ENCODE peak calls at places on chromosomes 16 and 17, in eight cellular contexts. U is CD8-positive, alpha-beta T cell; N is colonic mucosa; A is heart left ventricle; D is body of pancreas; S is psoas muscle; L is right atrium auricular region; E is stomach. H is an unnamed sample.
A peak's percentile ranks its signal among the peaks of the same experiment; 100 is the strongest.

GRCh38 chr17:49439673-49440571 is 25.2 kb upstream of the PHB1 start:
- DNase-seq in U (no peak), N (no peak), A (no peak), D (no peak), S (no peak), L (no peak), E (no peak), H (no peak)

GRCh38 chr17:9432867-9433495 is 142.6 kb downstream of the STX8 start:
- DNase-seq in U (no peak), N (no peak), A (no peak), D (no peak), S (no peak), L (no peak), E (no peak), H (no peak)

GRCh38 chr17:82492647-82493516 is 26.6 kb upstream of the FOXK2 start:
- DNase-seq in U (no peak), N (no peak), A (no peak), D (no peak), S (no peak), L (no peak), E (no peak), H (no peak)

GRCh38 chr16:89363621-89364393 is 126.6 kb downstream of the ANKRD11 start:
- DNase-seq in U (peak; percentile 57), N (no peak), A (peak; percentile 52), D (peak; percentile 57), S (peak; percentile 54), L (no peak), E (peak; percentile 56), H (peak; percentile 83)

GRCh38 chr17:80780381-80781187 is 211.1 kb upstream of the CHMP6 start:
- DNase-seq in U (peak; percentile 27), N (no peak), A (no peak), D (no peak), S (no peak), L (no peak), E (no peak), H (no peak)

GRCh38 chr16:17206712-17207111 is 264.0 kb downstream of the XYLT1 start:
- DNase-seq in U (no peak), N (no peak), A (no peak), D (no peak), S (no peak), L (no peak), E (no peak), H (no peak)

GRCh38 chr16:89442990-89443726 is 47.2 kb downstream of the ANKRD11 start:
- DNase-seq in U (no peak), N (peak; percentile 82), A (peak; percentile 46), D (peak; percentile 76), S (peak; percentile 76), L (peak; percentile 65), E (peak; percentile 71), H (no peak)

GRCh38 chr16:64253525-64253924 is 868.3 kb downstream of the CDH11 start:
- DNase-seq in U (no peak), N (no peak), A (no peak), D (no peak), S (no peak), L (no peak), E (no peak), H (no peak)

GRCh38 chr17:9981344-9981915 is 76.4 kb upstream of the RCVRN start:
- DNase-seq in U (no peak), N (no peak), A (no peak), D (no peak), S (no peak), L (no peak), E (no peak), H (no peak)

GRCh38 chr16:69561901-69562300 is 3.9 kb upstream of the NFAT5 start:
- DNase-seq in U (no peak), N (no peak), A (no peak), D (no peak), S (no peak), L (no peak), E (no peak), H (no peak)

GRCh38 chr16:50719401-50720337 is 22.2 kb upstream of the CYLD start:
- DNase-seq in U (peak; percentile 23), N (peak; percentile 56), A (no peak), D (peak; percentile 60), S (no peak), L (no peak), E (peak; percentile 65), H (no peak)
- H3K4me3 ChIP-seq in U (no peak overlapping the region), N (peak overlapping the region; percentile 6), A (no peak overlapping the region), D (no peak overlapping the region), S (no peak overlapping the region), L (no peak overlapping the region), E (peak overlapping the region; percentile 6), H (no peak overlapping the region)

DNA sequence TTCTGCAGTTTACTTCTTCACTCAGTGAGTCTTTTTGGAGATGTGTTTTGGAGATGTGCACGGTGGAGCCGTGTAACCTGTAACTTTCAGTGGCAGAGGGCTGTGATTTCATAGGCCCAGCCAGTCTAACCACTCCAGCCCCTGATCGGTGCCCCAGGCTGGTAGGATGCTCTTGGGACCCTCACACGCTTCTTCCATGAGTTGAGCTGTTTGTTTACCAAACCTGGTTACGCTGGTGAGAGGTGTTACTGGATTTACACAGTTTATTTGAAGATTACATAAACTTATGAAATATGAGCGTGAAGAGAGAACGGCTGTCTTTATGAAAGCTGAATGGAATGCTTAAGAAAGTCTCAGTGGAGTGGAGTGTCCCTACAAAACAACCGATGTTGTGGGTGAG is 96.7 kb downstream of the CMIP start:
- DNase-seq in U (no peak), N (no peak), A (no peak), D (no peak), S (no peak), L (no peak), E (no peak), H (no peak)
- H3K4me1 ChIP-seq in U (peaks cover 5% of the 10 kb centered on the region), N (peaks cover 12% of the 10 kb centered on the region), A (no peaks in the 10 kb centered on the region), D (peaks cover 8% of the 10 kb centered on the region), S (no peaks in the 10 kb centered on the region), L (peaks cover 28% of the 10 kb centered on the region), E (peaks cover 30% of the 10 kb centered on the region), H (peaks cover 13% of the 10 kb centered on the region)

DNA sequence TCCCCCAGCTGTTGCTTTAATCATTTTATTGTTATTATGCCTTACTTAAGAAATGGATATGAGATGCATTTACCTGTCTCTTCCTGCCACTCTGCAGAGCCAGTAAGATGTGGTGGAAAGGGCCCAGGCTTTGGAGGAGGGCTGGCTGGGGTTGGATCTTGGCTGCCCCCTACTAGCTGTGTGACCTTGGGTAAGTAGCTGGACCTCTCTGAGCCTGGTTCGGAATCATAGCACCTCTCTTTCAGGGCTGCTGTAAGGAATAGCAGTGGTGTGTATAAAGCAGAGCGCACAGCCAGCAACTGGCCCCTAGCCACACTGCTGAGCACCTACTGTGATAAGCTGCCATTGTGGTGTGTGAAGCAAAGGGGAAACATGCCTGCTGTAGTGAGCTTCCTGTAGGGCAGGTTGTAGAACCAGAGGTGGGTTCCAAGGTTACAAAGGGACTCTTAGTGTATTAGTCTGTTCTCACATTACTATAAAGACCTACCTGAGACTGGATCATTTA is 23.9 kb downstream of the MAPT start:
- DNase-seq in U (no peak), N (no peak), A (no peak), D (no peak), S (no peak), L (no peak), E (no peak), H (no peak)
- H3K27me3 ChIP-seq in U (no peaks in the 10 kb centered on the region), N (no peaks in the 10 kb centered on the region), A (no peaks in the 10 kb centered on the region), D (no peaks in the 10 kb centered on the region), S (no peaks in the 10 kb centered on the region), L (no peaks in the 10 kb centered on the region), E (peaks cover 4% of the 10 kb centered on the region), H (no peaks in the 10 kb centered on the region)

GRCh38 chr17:56099649-56100048 is 53.6 kb upstream of the ANKFN1 start:
- DNase-seq in U (no peak), N (no peak), A (no peak), D (no peak), S (no peak), L (no peak), E (no peak), H (no peak)
- H3K4me3 ChIP-seq in U (no peak overlapping the region), N (no peak overlapping the region), A (no peak overlapping the region), D (no peak overlapping the region), S (no peak overlapping the region), L (no peak overlapping the region), E (no peak overlapping the region), H (no peak overlapping the region)

GRCh38 chr17:78120971-78121800 is 7.4 kb downstream of the TMC6 start:
- DNase-seq in U (peak; percentile 65), N (no peak), A (peak; percentile 23), D (no peak), S (no peak), L (no peak), E (no peak), H (peak; percentile 81)
- H3K4me1 ChIP-seq in U (peaks cover 91% of the 10 kb centered on the region), N (peaks cover 9% of the 10 kb centered on the region), A (peaks cover 21% of the 10 kb centered on the region), D (peaks cover 14% of the 10 kb centered on the region), S (no peaks in the 10 kb centered on the region), L (peaks cover 21% of the 10 kb centered on the region), E (peaks cover 35% of the 10 kb centered on the region), H (peaks cover 91% of the 10 kb centered on the region)

DNA sequence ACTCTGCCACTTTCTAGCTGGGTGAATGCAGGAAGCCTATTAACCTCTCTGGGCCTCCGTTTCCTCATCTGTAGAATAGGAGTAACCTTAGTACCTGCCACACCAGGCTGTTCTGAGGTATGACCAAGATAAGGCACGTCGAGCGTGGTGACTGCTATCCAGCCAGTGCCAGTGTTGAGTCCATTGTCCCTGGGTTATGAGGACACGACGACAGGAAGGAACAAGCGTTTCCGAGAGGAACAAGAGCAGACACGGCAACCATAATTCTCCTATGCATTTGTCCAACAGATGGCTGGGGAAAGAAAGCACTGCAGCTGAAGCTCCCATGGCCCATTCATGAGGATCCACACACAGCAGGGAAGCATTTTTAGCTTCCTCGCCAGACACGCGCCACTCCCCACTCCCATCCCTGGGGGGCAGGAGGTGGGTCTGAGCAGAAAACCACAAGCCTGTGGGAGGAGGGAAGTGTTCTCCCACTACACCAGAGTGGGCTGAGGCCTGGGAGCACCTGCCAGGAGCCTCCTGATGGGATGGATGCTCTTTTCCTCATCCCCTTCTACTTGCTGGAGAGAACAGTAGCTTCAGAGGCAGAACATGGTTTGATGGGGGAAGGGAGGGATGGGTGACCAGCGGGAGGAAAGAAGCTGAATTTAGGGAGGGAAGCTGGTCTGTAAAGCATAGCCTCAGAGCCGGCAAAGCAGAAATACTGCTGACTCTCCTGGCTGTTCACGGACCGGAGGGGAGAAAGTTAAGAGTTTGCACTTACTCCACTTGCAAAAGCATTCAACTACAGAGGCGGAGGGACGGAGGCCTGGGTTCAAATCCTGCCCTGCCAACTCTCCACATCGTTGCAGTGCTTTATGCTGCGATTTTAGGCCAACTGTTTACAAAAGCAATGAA is 2.7 kb downstream of the COTL1 start:
- DNase-seq in U (no peak), N (no peak), A (no peak), D (no peak), S (no peak), L (no peak), E (no peak), H (no peak)
- H3K27me3 ChIP-seq in U (no peaks in the 10 kb centered on the region), N (no peaks in the 10 kb centered on the region), A (no peaks in the 10 kb centered on the region), D (no peaks in the 10 kb centered on the region), S (peaks cover 54% of the 10 kb centered on the region), L (no peaks in the 10 kb centered on the region), E (no peaks in the 10 kb centered on the region), H (no peaks in the 10 kb centered on the region)

DNA sequence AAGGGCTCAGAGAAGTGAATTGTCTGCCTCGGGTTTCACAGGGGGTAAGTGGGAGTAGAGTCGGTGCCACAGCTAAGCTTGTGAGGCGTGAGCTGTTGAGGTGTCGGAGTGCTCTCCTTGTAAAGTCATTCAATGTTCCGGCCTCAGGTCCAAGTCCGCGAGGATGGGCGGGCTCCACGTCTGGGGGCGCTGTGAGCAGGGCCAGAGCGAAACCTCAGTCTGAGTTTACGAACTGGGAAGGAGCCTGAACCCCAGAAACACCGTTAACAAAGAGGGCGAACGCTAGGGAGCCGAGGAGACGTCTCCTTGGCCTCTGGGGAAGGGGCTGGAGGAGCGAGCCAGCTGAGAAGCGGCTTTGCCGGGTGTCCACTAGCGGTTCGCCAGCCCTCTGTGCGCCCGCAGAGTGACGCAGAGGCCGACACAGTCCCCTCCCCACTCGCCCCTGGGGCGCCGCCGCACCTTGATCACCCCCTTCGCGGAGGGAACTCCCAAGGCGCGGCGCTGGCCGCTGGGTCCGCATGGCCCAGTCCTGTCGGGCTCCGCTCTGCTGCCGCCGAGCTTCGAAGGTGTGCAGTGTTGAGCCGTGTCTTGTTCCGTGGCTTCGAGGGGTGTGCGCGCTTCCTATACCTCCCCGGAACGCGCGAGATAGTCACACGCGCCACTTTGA is 4.9 kb downstream of the IRX3 start:
- DNase-seq in U (no peak), N (no peak), A (no peak), D (no peak), S (no peak), L (no peak), E (no peak), H (no peak)
- H3K4me3 ChIP-seq in U (no peak overlapping the region), N (peak overlapping the region; percentile 2), A (no peak overlapping the region), D (no peak overlapping the region), S (no peak overlapping the region), L (peak overlapping the region; percentile 3), E (peak overlapping the region; percentile 67), H (no peak overlapping the region)